ENCODE peak calls at places on chromosomes 4 and X, in eight cellular contexts. O is coronary artery, Q is SK-MEL-5, G is HT1080, S is ovary, M is AG10803, A is foreskin melanocyte, D is lung. C is an unnamed sample.

GRCh38 chrX:43741843-43742573 is 85.9 kb downstream of the MAOA start:
- DNase-seq in O (no peak), Q (peak), G (peak), S (no peak), M (peak), A (peak), D (no peak), C (peak)

GRCh38 chrX:9745417-9746115 is 20.1 kb downstream of the GPR143 start:
- DNase-seq in O (no peak), Q (no peak), G (peak), S (no peak), M (no peak), A (no peak), D (no peak), C (peak)

GRCh38 chr4:38322709-38323108 is 341.3 kb upstream of the KLF3 start:
- DNase-seq in O (no peak), Q (no peak), G (peak), S (peak), M (peak), A (no peak), D (no peak), C (peak)

GRCh38 chr4:82748176-82748575 is 50.4 kb downstream of the SCD5 start:
- DNase-seq in O (no peak), Q (no peak), G (no peak), S (no peak), M (no peak), A (no peak), D (no peak), C (no peak)

GRCh38 chr4:48329976-48330375 is 11.4 kb upstream of the SLAIN2 start:
- DNase-seq in O (no peak), Q (no peak), G (peak), S (no peak), M (peak), A (no peak), D (no peak), C (peak)

GRCh38 chrX:10175317-10175871 is 18.6 kb downstream of the CLCN4 start:
- DNase-seq in O (no peak), Q (no peak), G (peak), S (peak), M (peak), A (no peak), D (no peak), C (peak)

GRCh38 chrX:48996969-48997368 is 5.1 kb downstream of the GRIPAP1 start:
- DNase-seq in O (no peak), Q (no peak), G (no peak), S (no peak), M (no peak), A (no peak), D (no peak), C (no peak)

GRCh38 chrX:152276277-152276676 is 137.9 kb upstream of the MAGEA10 start:
- DNase-seq in O (no peak), Q (no peak), G (peak), S (no peak), M (no peak), A (no peak), D (no peak), C (no peak)

GRCh38 chr4:140579278-140579677 is 10.5 kb upstream of the UCP1 start:
- DNase-seq in O (no peak), Q (no peak), G (no peak), S (no peak), M (no peak), A (no peak), D (no peak), C (no peak)

GRCh38 chr4:80788798-80789197 is 241.7 kb upstream of the BMP3 start:
- DNase-seq in O (no peak), Q (no peak), G (no peak), S (no peak), M (no peak), A (no peak), D (no peak), C (peak)

GRCh38 chr4:73945674-73946449 is 36.0 kb downstream of the PF4 start:
- DNase-seq in O (no peak), Q (no peak), G (no peak), S (no peak), M (no peak), A (no peak), D (peak), C (no peak)

GRCh38 chr4:24937176-24937575 is 24.3 kb upstream of the CCDC149 start:
- DNase-seq in O (no peak), Q (no peak), G (no peak), S (no peak), M (no peak), A (no peak), D (no peak), C (no peak)

GRCh38 chr4:33134366-33134765 is 2414.2 kb downstream of the PCDH7 start:
- DNase-seq in O (no peak), Q (no peak), G (no peak), S (no peak), M (no peak), A (no peak), D (no peak), C (no peak)

GRCh38 chr4:64581422-64581821 is 172.2 kb upstream of the TECRL start:
- DNase-seq in O (no peak), Q (no peak), G (peak), S (no peak), M (peak), A (no peak), D (no peak), C (peak)

GRCh38 chr4:94626942-94627341 is 130.8 kb upstream of the BMPR1B start:
- DNase-seq in O (no peak), Q (no peak), G (no peak), S (no peak), M (no peak), A (no peak), D (no peak), C (no peak)

GRCh38 chrX:86914569-86914968 is 603.0 kb upstream of the KLHL4 start:
- DNase-seq in O (no peak), Q (no peak), G (no peak), S (no peak), M (no peak), A (no peak), D (no peak), C (no peak)

GRCh38 chr4:106421441-106422296 is 53.1 kb upstream of the GIMD1 start:
- DNase-seq in O (no peak), Q (no peak), G (no peak), S (no peak), M (peak), A (no peak), D (no peak), C (peak)

GRCh38 chr4:128782875-128783614 is 26.5 kb upstream of the JADE1 start:
- DNase-seq in O (no peak), Q (no peak), G (peak), S (no peak), M (peak), A (no peak), D (no peak), C (peak)

GRCh38 chrX:56800801-56801200 is 71.8 kb downstream of the NBDY start:
- DNase-seq in O (peak), Q (no peak), G (no peak), S (no peak), M (no peak), A (no peak), D (no peak), C (no peak)

GRCh38 chr4:153419029-153419428 is 47.1 kb upstream of the TMEM131L start:
- DNase-seq in O (no peak), Q (peak), G (no peak), S (no peak), M (no peak), A (no peak), D (no peak), C (no peak)

GRCh38 chrX:1463581-1464281 is 11.0 kb upstream of the ASMTL start:
- DNase-seq in O (peak), Q (no peak), G (no peak), S (no peak), M (no peak), A (no peak), D (peak), C (no peak)

GRCh38 chr4:127370495-127371069 is 262.2 kb upstream of the INTU start:
- DNase-seq in O (no peak), Q (no peak), G (peak), S (no peak), M (no peak), A (no peak), D (peak), C (no peak)

GRCh38 chr4:157217708-157218107 is 2.8 kb upstream of the GRIA2 start:
- DNase-seq in O (no peak), Q (peak), G (no peak), S (no peak), M (peak), A (no peak), D (no peak), C (peak)

GRCh38 chr4:114598191-114599121 is at the start of gene UGT8:
- DNase-seq in O (no peak), Q (peak), G (no peak), S (no peak), M (peak), A (peak), D (peak), C (peak)

GRCh38 chrX:54358424-54359211 is 772 bp upstream of the WNK3 start:
- DNase-seq in O (peak), Q (peak), G (peak), S (peak), M (peak), A (peak), D (peak), C (peak)

GRCh38 chrX:136353519-136354095 is 52.8 kb downstream of the ADGRG4 start:
- DNase-seq in O (no peak), Q (no peak), G (peak), S (no peak), M (no peak), A (no peak), D (no peak), C (no peak)

GRCh38 chrX:30957753-30958152 is 68.7 kb upstream of the TAB3 start:
- DNase-seq in O (no peak), Q (no peak), G (peak), S (no peak), M (peak), A (no peak), D (no peak), C (peak)

GRCh38 chr4:10584042-10584441 is 100.5 kb downstream of the CLNK start:
- DNase-seq in O (no peak), Q (peak), G (peak), S (peak), M (peak), A (peak), D (no peak), C (peak)

GRCh38 chr4:108210989-108211725 is 42.4 kb upstream of the LEF1 start:
- DNase-seq in O (no peak), Q (no peak), G (peak), S (no peak), M (no peak), A (peak), D (no peak), C (peak)

GRCh38 chrX:69024931-69025330 is 140.3 kb downstream of the PJA1 start:
- DNase-seq in O (peak), Q (no peak), G (no peak), S (peak), M (peak), A (no peak), D (peak), C (peak)

GRCh38 chrX:8755116-8755515 is 23.2 kb upstream of the ANOS1 start:
- DNase-seq in O (no peak), Q (no peak), G (peak), S (no peak), M (no peak), A (no peak), D (no peak), C (no peak)

GRCh38 chr4:10655968-10656367 is 28.6 kb downstream of the CLNK start:
- DNase-seq in O (no peak), Q (no peak), G (peak), S (no peak), M (peak), A (no peak), D (no peak), C (peak)

GRCh38 chr4:4426511-4427477 is 39.9 kb downstream of the NSG1 start:
- DNase-seq in O (no peak), Q (peak), G (no peak), S (no peak), M (no peak), A (peak), D (no peak), C (peak)

GRCh38 chrX:87434618-87435017 is 83.0 kb upstream of the KLHL4 start:
- DNase-seq in O (no peak), Q (no peak), G (no peak), S (no peak), M (no peak), A (no peak), D (no peak), C (no peak)